ENCODE peak calls at places on chromosome 6, in six cellular contexts. One of them, this sample, is unnamed.
A peak's percentile ranks its signal among the peaks of the same experiment; 100 is the strongest.

GRCh38 chr6:18022398-18023231 is 35.2 kb upstream of the KIF13A start:
- DNase-seq in fibroblast of lung: peak; percentile 12
- DNase-seq in GM23338: peak; percentile 97
- DNase-seq in neural progenitor cell: peak; percentile 95
- DNase-seq in cardiac muscle cell: peak; percentile 83
- DNase-seq in brain microvascular endothelial cell: peak; percentile 58
- DNase-seq in this sample: no peak

GRCh38 chr6:36177166-36177565 is 19.4 kb upstream of the BRPF3 start:
- DNase-seq in cardiac muscle cell: no peak
- DNase-seq in neural progenitor cell: no peak
- DNase-seq in fibroblast of lung: no peak
- DNase-seq in GM23338: no peak
- DNase-seq in brain microvascular endothelial cell: no peak
- DNase-seq in this sample: no peak

GRCh38 chr6:168535711-168536110 is 94.7 kb downstream of the SMOC2 start:
- DNase-seq in brain microvascular endothelial cell: no peak
- DNase-seq in fibroblast of lung: no peak
- DNase-seq in GM23338: no peak
- DNase-seq in neural progenitor cell: no peak
- DNase-seq in cardiac muscle cell: no peak
- DNase-seq in this sample: no peak

GRCh38 chr6:166675736-166676135 is 48.7 kb upstream of the RPS6KA2 start:
- DNase-seq in GM23338: no peak
- DNase-seq in neural progenitor cell: no peak
- DNase-seq in brain microvascular endothelial cell: no peak
- DNase-seq in cardiac muscle cell: no peak
- DNase-seq in fibroblast of lung: no peak
- DNase-seq in this sample: no peak

GRCh38 chr6:106637718-106638341 is 8.5 kb downstream of the QRSL1 start:
- DNase-seq in GM23338: no peak
- DNase-seq in neural progenitor cell: no peak
- DNase-seq in fibroblast of lung: no peak
- DNase-seq in brain microvascular endothelial cell: no peak
- DNase-seq in cardiac muscle cell: no peak
- DNase-seq in this sample: no peak

GRCh38 chr6:108123516-108123929 is 42.3 kb upstream of the NR2E1 start:
- DNase-seq in GM23338: peak; percentile 46
- DNase-seq in neural progenitor cell: peak; percentile 31
- DNase-seq in cardiac muscle cell: no peak
- DNase-seq in brain microvascular endothelial cell: no peak
- DNase-seq in fibroblast of lung: no peak
- DNase-seq in this sample: no peak

GRCh38 chr6:26339612-26340011 is 25.4 kb upstream of the BTN3A2 start:
- DNase-seq in neural progenitor cell: no peak
- DNase-seq in fibroblast of lung: no peak
- DNase-seq in brain microvascular endothelial cell: no peak
- DNase-seq in cardiac muscle cell: no peak
- DNase-seq in GM23338: no peak
- DNase-seq in this sample: no peak

GRCh38 chr6:142805042-142805441 is 139.9 kb downstream of the HIVEP2 start:
- DNase-seq in neural progenitor cell: no peak
- DNase-seq in fibroblast of lung: no peak
- DNase-seq in GM23338: no peak
- DNase-seq in brain microvascular endothelial cell: no peak
- DNase-seq in cardiac muscle cell: no peak
- DNase-seq in this sample: no peak

GRCh38 chr6:153493501-153493900 is 362.4 kb upstream of the RGS17 start:
- DNase-seq in brain microvascular endothelial cell: no peak
- DNase-seq in neural progenitor cell: no peak
- DNase-seq in GM23338: no peak
- DNase-seq in fibroblast of lung: no peak
- DNase-seq in cardiac muscle cell: no peak
- DNase-seq in this sample: no peak

GRCh38 chr6:139990287-139990686 is 615.8 kb upstream of the CITED2 start:
- DNase-seq in GM23338: no peak
- DNase-seq in neural progenitor cell: no peak
- DNase-seq in fibroblast of lung: no peak
- DNase-seq in cardiac muscle cell: peak; percentile 78
- DNase-seq in brain microvascular endothelial cell: no peak
- DNase-seq in this sample: no peak

GRCh38 chr6:168247456-168248147 is 72.0 kb downstream of the DACT2 start:
- DNase-seq in GM23338: no peak
- DNase-seq in fibroblast of lung: no peak
- DNase-seq in brain microvascular endothelial cell: peak; percentile 2
- DNase-seq in neural progenitor cell: no peak
- DNase-seq in cardiac muscle cell: peak; percentile 26
- DNase-seq in this sample: peak; percentile 69

GRCh38 chr6:4803343-4803744 is 27.1 kb downstream of the CDYL start:
- DNase-seq in fibroblast of lung: no peak
- DNase-seq in brain microvascular endothelial cell: no peak
- DNase-seq in neural progenitor cell: no peak
- DNase-seq in cardiac muscle cell: no peak
- DNase-seq in GM23338: no peak
- DNase-seq in this sample: no peak

GRCh38 chr6:28758046-28758817 is 165.6 kb downstream of the TRIM27 start:
- DNase-seq in GM23338: peak; percentile 81
- DNase-seq in brain microvascular endothelial cell: peak; percentile 85
- DNase-seq in cardiac muscle cell: peak; percentile 15
- DNase-seq in fibroblast of lung: peak; percentile 51
- DNase-seq in neural progenitor cell: peak; percentile 81
- DNase-seq in this sample: no peak

GRCh38 chr6:37972994-37973757 is 153.6 kb downstream of the ZFAND3 start:
- DNase-seq in neural progenitor cell: no peak
- DNase-seq in brain microvascular endothelial cell: no peak
- DNase-seq in fibroblast of lung: peak; percentile 64
- DNase-seq in GM23338: no peak
- DNase-seq in cardiac muscle cell: peak; percentile 38
- DNase-seq in this sample: no peak

DNA sequence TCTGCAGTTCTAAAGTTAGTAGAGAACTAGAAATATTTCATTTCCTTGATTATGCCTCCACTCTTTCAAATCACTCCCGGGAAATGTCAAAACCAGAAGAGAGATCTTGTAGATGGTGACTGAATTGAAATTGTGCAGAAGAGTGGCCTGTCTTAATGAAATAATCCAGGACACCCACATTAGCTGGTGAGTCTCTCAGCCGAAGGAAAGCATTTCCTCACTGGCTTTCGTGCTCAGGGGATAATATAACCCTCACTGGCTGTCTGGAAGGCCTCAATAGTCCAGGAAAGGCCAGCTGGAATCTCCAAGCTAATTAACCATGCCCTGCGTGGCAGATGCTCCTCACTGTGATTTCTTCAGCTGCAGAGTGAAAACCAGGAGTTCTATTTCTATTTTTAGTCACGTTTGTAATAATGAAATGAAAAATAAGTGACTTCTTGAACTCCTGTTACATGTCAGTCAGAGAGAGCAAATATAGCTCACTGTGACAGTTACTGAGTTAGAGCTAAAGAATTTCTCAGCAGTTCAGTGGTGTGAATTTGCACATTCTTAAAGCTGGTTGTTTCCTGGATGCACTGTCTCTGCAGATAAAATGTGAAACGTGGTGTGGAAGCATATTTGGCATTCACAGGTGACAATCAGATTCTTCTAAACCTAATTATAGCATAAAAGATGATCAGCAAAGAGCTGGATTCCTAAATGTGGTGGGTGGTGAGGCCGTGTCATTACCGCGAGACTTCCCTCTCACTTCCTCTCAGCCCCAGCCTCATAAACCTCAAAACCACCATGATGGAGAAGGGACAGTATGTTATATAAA is 211.7 kb downstream of the LMBRD1 start:
- DNase-seq in GM23338: peak; percentile 8
- DNase-seq in cardiac muscle cell: no peak
- DNase-seq in brain microvascular endothelial cell: peak; percentile 27
- DNase-seq in fibroblast of lung: no peak
- DNase-seq in neural progenitor cell: peak; percentile 34
- DNase-seq in this sample: no peak
- H3K36me3 ChIP-seq in GM23338: no peaks in the 10 kb centered on the region
- H3K36me3 ChIP-seq in cardiac muscle cell: no peaks in the 10 kb centered on the region
- H3K36me3 ChIP-seq in brain microvascular endothelial cell: no peaks in the 10 kb centered on the region
- H3K36me3 ChIP-seq in fibroblast of lung: no peaks in the 10 kb centered on the region
- H3K36me3 ChIP-seq in neural progenitor cell: no peaks in the 10 kb centered on the region
- H3K36me3 ChIP-seq in this sample: no peaks in the 10 kb centered on the region

DNA sequence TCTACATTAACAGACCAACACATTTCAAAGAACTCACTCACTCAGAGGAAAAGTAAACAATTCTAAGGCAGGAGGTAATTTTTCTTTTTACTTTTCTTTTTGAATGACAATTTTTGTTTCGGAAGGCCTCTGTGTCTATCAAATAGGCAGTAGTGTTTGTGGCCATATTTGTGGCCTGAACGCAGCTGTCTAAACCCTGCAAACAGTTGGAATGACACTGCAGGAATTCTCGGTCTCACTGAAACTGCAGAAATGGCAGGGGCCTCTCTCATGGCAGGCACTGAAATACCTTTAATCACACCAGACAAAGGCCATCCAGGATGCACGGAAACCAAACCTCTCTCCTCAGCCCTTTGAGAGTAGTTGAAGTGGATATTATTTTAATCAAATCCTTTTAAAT is 30.4 kb downstream of the FYN start:
- DNase-seq in neural progenitor cell: peak; percentile 74
- DNase-seq in GM23338: peak; percentile 57
- DNase-seq in fibroblast of lung: no peak
- DNase-seq in cardiac muscle cell: no peak
- DNase-seq in brain microvascular endothelial cell: peak; percentile 47
- DNase-seq in this sample: no peak
- H3K27ac ChIP-seq in neural progenitor cell: peak overlapping the region; percentile 69
- H3K27ac ChIP-seq in GM23338: no peak overlapping the region
- H3K27ac ChIP-seq in fibroblast of lung: no peak overlapping the region
- H3K27ac ChIP-seq in cardiac muscle cell: peak overlapping the region; percentile 80
- H3K27ac ChIP-seq in brain microvascular endothelial cell: peak overlapping the region; percentile 65
- H3K27ac ChIP-seq in this sample: no peak overlapping the region

GRCh38 chr6:113967777-113968176 is 3.2 kb downstream of the HDAC2 start:
- DNase-seq in GM23338: peak; percentile 31
- DNase-seq in neural progenitor cell: no peak
- DNase-seq in brain microvascular endothelial cell: no peak
- DNase-seq in cardiac muscle cell: no peak
- DNase-seq in fibroblast of lung: no peak
- DNase-seq in this sample: no peak

GRCh38 chr6:113969888-113970807 is 800 bp downstream of the HDAC2 start:
- DNase-seq in fibroblast of lung: peak; percentile 31
- DNase-seq in neural progenitor cell: peak; percentile 80
- DNase-seq in brain microvascular endothelial cell: no peak
- DNase-seq in cardiac muscle cell: peak; percentile 49
- DNase-seq in GM23338: peak; percentile 73
- DNase-seq in this sample: peak; percentile 86

GRCh38 chr6:113971786-113972185 is 838 bp upstream of the HDAC2 start:
- DNase-seq in cardiac muscle cell: peak; percentile 40
- DNase-seq in fibroblast of lung: peak; percentile 26
- DNase-seq in GM23338: no peak
- DNase-seq in neural progenitor cell: no peak
- DNase-seq in brain microvascular endothelial cell: no peak
- DNase-seq in this sample: no peak

GRCh38 chr6:113970808-113971676 is at the start of gene HDAC2:
- DNase-seq in brain microvascular endothelial cell: peak; percentile 52
- DNase-seq in cardiac muscle cell: peak; percentile 88
- DNase-seq in neural progenitor cell: peak; percentile 86
- DNase-seq in fibroblast of lung: peak; percentile 83
- DNase-seq in GM23338: peak; percentile 89
- DNase-seq in this sample: peak; percentile 94

DNA sequence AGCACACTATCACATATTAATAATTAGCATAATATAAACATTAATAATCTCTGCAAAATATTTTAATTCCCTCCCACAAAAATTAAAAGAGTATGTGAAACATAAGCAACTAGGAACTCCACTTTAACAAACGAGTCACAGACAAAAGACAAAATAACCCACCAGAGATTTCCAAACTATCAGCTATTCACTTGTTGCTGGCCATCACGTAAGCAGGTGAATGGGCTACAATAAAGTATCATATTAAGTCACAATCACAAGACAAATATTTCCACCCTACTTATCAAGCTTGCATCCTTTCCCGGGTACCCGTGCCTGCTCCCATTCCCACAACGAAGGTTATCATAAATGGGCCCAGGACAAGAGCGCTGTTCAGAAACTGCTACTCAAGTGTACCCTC is 2.5 kb downstream of the HDAC2 start:
- DNase-seq in fibroblast of lung: no peak
- DNase-seq in brain microvascular endothelial cell: no peak
- DNase-seq in cardiac muscle cell: no peak
- DNase-seq in neural progenitor cell: no peak
- DNase-seq in GM23338: no peak
- DNase-seq in this sample: no peak
- H3K4me3 ChIP-seq in fibroblast of lung: peak overlapping the region; percentile 96
- H3K4me3 ChIP-seq in brain microvascular endothelial cell: peak overlapping the region; percentile 23
- H3K4me3 ChIP-seq in cardiac muscle cell: peak overlapping the region; percentile 96
- H3K4me3 ChIP-seq in neural progenitor cell: peak overlapping the region; percentile 94
- H3K4me3 ChIP-seq in GM23338: peak overlapping the region; percentile 98
- H3K4me3 ChIP-seq in this sample: no peak overlapping the region

GRCh38 chr6:150666071-150666470 is 66.4 kb downstream of the PLEKHG1 start:
- DNase-seq in GM23338: no peak
- DNase-seq in fibroblast of lung: peak; percentile 72
- DNase-seq in neural progenitor cell: no peak
- DNase-seq in cardiac muscle cell: peak; percentile 46
- DNase-seq in brain microvascular endothelial cell: no peak
- DNase-seq in this sample: no peak

GRCh38 chr6:150667977-150668716 is 68.5 kb downstream of the PLEKHG1 start:
- DNase-seq in cardiac muscle cell: peak; percentile 94
- DNase-seq in brain microvascular endothelial cell: peak; percentile 86
- DNase-seq in neural progenitor cell: peak; percentile 88
- DNase-seq in GM23338: peak; percentile 47
- DNase-seq in fibroblast of lung: peak; percentile 85
- DNase-seq in this sample: peak; percentile 84

GRCh38 chr6:150661608-150662007 is 61.9 kb downstream of the PLEKHG1 start:
- DNase-seq in brain microvascular endothelial cell: no peak
- DNase-seq in fibroblast of lung: no peak
- DNase-seq in GM23338: no peak
- DNase-seq in cardiac muscle cell: no peak
- DNase-seq in neural progenitor cell: no peak
- DNase-seq in this sample: no peak

GRCh38 chr6:150662814-150663213 is 63.1 kb downstream of the PLEKHG1 start:
- DNase-seq in fibroblast of lung: no peak
- DNase-seq in cardiac muscle cell: no peak
- DNase-seq in brain microvascular endothelial cell: no peak
- DNase-seq in GM23338: no peak
- DNase-seq in neural progenitor cell: no peak
- DNase-seq in this sample: no peak

GRCh38 chr6:150664091-150664490 is 64.4 kb downstream of the PLEKHG1 start:
- DNase-seq in brain microvascular endothelial cell: no peak
- DNase-seq in GM23338: no peak
- DNase-seq in fibroblast of lung: no peak
- DNase-seq in neural progenitor cell: no peak
- DNase-seq in cardiac muscle cell: no peak
- DNase-seq in this sample: no peak
- H3K36me3 ChIP-seq in brain microvascular endothelial cell: no peaks in the 10 kb centered on the region
- H3K36me3 ChIP-seq in GM23338: no peaks in the 10 kb centered on the region
- H3K36me3 ChIP-seq in fibroblast of lung: no peaks in the 10 kb centered on the region
- H3K36me3 ChIP-seq in neural progenitor cell: no peaks in the 10 kb centered on the region
- H3K36me3 ChIP-seq in cardiac muscle cell: no peaks in the 10 kb centered on the region
- H3K36me3 ChIP-seq in this sample: no peaks in the 10 kb centered on the region

DNA sequence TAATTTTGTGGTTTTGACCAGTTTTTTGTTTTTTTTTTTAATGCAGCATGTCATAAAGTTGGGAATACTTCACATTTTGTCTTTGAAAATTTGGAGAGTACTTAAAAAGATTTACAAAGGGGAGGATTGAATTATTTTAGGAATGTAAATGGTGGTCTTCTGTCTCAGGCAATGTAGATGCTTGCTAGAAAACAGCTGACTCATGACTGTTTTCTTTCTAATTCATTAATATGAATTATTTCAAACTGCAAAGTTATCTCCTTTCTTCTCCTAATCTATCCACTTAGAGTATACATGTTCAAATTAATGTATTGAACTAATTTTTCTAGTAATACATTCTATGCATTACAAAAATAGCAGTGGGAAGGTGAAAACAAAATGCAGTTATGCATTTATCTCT is 24.9 kb downstream of the HCRTR2 start:
- DNase-seq in cardiac muscle cell: no peak
- DNase-seq in neural progenitor cell: no peak
- DNase-seq in brain microvascular endothelial cell: no peak
- DNase-seq in GM23338: no peak
- DNase-seq in fibroblast of lung: no peak
- DNase-seq in this sample: no peak
- H3K27ac ChIP-seq in cardiac muscle cell: no peak overlapping the region
- H3K27ac ChIP-seq in neural progenitor cell: no peak overlapping the region
- H3K27ac ChIP-seq in brain microvascular endothelial cell: no peak overlapping the region
- H3K27ac ChIP-seq in GM23338: no peak overlapping the region
- H3K27ac ChIP-seq in fibroblast of lung: no peak overlapping the region
- H3K27ac ChIP-seq in this sample: no peak overlapping the region